ENCODE peak calls at places on chromosomes 7 and 10, in four cellular contexts. One of them, this sample, is unnamed.

GRCh38 chr10:25159591-25159990 is 15.2 kb upstream of the GPR158 start:
- DNase-seq in activated T-cell treated with anti-CD3 and anti-CD28 coated beads for 1 hour: no peak
- DNase-seq in HCEC 1CT: no peak
- DNase-seq in activated naive CD4-positive, alpha-beta T cell: no peak
- DNase-seq in this sample: no peak

GRCh38 chr10:130394832-130395231 is 258.6 kb downstream of the GLRX3 start:
- DNase-seq in activated T-cell treated with anti-CD3 and anti-CD28 coated beads for 1 hour: no peak
- DNase-seq in HCEC 1CT: no peak
- DNase-seq in activated naive CD4-positive, alpha-beta T cell: no peak
- DNase-seq in this sample: no peak

GRCh38 chr10:30455816-30456215 is 21.8 kb downstream of the MAP3K8 start:
- DNase-seq in activated T-cell treated with anti-CD3 and anti-CD28 coated beads for 1 hour: no peak
- DNase-seq in HCEC 1CT: no peak
- DNase-seq in activated naive CD4-positive, alpha-beta T cell: no peak
- DNase-seq in this sample: no peak

GRCh38 chr7:151537818-151538561 is 18.3 kb upstream of the RHEB start:
- DNase-seq in activated T-cell treated with anti-CD3 and anti-CD28 coated beads for 1 hour: no peak
- DNase-seq in HCEC 1CT: no peak
- DNase-seq in activated naive CD4-positive, alpha-beta T cell: no peak
- DNase-seq in this sample: no peak

GRCh38 chr10:100739516-100740368 is 5.6 kb upstream of the PAX2 start:
- DNase-seq in activated T-cell treated with anti-CD3 and anti-CD28 coated beads for 1 hour: no peak
- DNase-seq in HCEC 1CT: no peak
- DNase-seq in activated naive CD4-positive, alpha-beta T cell: no peak
- DNase-seq in this sample: no peak

GRCh38 chr7:116170180-116170579 is 40.2 kb upstream of the TES start:
- DNase-seq in activated T-cell treated with anti-CD3 and anti-CD28 coated beads for 1 hour: no peak
- DNase-seq in HCEC 1CT: no peak
- DNase-seq in activated naive CD4-positive, alpha-beta T cell: no peak
- DNase-seq in this sample: no peak

GRCh38 chr10:34016541-34016940 is 682.1 kb upstream of the NRP1 start:
- DNase-seq in activated T-cell treated with anti-CD3 and anti-CD28 coated beads for 1 hour: no peak
- DNase-seq in HCEC 1CT: no peak
- DNase-seq in activated naive CD4-positive, alpha-beta T cell: no peak
- DNase-seq in this sample: no peak

GRCh38 chr7:11026452-11027359 is 53.0 kb downstream of the PHF14 start:
- DNase-seq in activated T-cell treated with anti-CD3 and anti-CD28 coated beads for 1 hour: no peak
- DNase-seq in HCEC 1CT: no peak
- DNase-seq in activated naive CD4-positive, alpha-beta T cell: no peak
- DNase-seq in this sample: no peak

This sample was measured in T-helper 9 cell.